ENCODE peak calls at places on chromosome 17, in nine cellular contexts. S is cardiac muscle cell, U is keratinocyte, X is thyroid gland, E is upper lobe of right lung, K is AG10803, Y is GM06990, M is IMR-90, H is choroid plexus epithelial cell. B is an unnamed sample.

GRCh38 chr17:43952724-43953666 is 745 bp downstream of the PYY start:
- DNase-seq in X (no peak), U (no peak), M (no peak), K (no peak), Y (no peak), S (peak; percentile 57), E (no peak), H (peak; percentile 39), B (no peak)

GRCh38 chr17:81039096-81039495 is 4.1 kb downstream of the BAIAP2 start:
- DNase-seq in S (no peak), H (no peak), K (no peak), U (no peak), Y (no peak), E (no peak), M (no peak), X (no peak), B (no peak)

GRCh38 chr17:38333635-38334295 is 10.0 kb downstream of the GPR179 start:
- DNase-seq in M (no peak), H (peak; percentile 35), Y (no peak), E (no peak), S (peak; percentile 75), K (no peak), X (no peak), U (no peak), B (no peak)

GRCh38 chr17:21296097-21297025 is 11.8 kb downstream of the MAP2K3 start:
- DNase-seq in X (no peak), S (no peak), K (peak; percentile 40), E (peak; percentile 64), U (no peak), M (peak; percentile 40), Y (no peak), H (no peak), B (no peak)

GRCh38 chr17:32007463-32008298 is 498 bp downstream of the LRRC37B start:
- DNase-seq in U (no peak), X (peak; percentile 29), Y (peak; percentile 49), K (no peak), H (peak; percentile 28), M (peak; percentile 19), E (peak; percentile 60), S (peak; percentile 60), B (peak; percentile 19)

GRCh38 chr17:33322063-33322462 is 29.0 kb upstream of the ASIC2 start:
- DNase-seq in E (no peak), X (no peak), H (no peak), Y (no peak), K (peak; percentile 13), M (no peak), U (no peak), S (no peak), B (no peak)

GRCh38 chr17:59972778-59973177 is 8.2 kb upstream of the RNFT1 start:
- DNase-seq in S (no peak), X (no peak), K (peak; percentile 22), H (peak; percentile 65), M (peak; percentile 9), Y (no peak), E (no peak), U (no peak), B (peak; percentile 4)

GRCh38 chr17:82866521-82867214 is 26.8 kb upstream of the ZNF750 start:
- DNase-seq in M (peak; percentile 94), H (peak; percentile 87), U (no peak), X (no peak), E (no peak), Y (no peak), K (peak; percentile 81), S (no peak), B (peak; percentile 86)

GRCh38 chr17:50071692-50072091 is 15.8 kb downstream of the ITGA3 start:
- DNase-seq in Y (no peak), U (no peak), H (no peak), S (no peak), M (no peak), X (no peak), K (no peak), E (no peak), B (no peak)

GRCh38 chr17:17765921-17766320 is 70.9 kb downstream of the SREBF1 start:
- DNase-seq in S (no peak), U (no peak), E (no peak), X (no peak), K (no peak), H (no peak), M (no peak), Y (no peak), B (no peak)

GRCh38 chr17:50056961-50057330 is 1.0 kb downstream of the ITGA3 start:
- DNase-seq in E (no peak), M (peak; percentile 64), U (no peak), K (peak; percentile 55), S (peak; percentile 35), H (peak; percentile 55), X (peak; percentile 45), Y (no peak), B (peak; percentile 59)

GRCh38 chr17:44170499-44171201 is at the start of gene ASB16:
- DNase-seq in Y (no peak), M (peak; percentile 55), E (no peak), X (peak; percentile 74), H (peak; percentile 67), K (peak; percentile 25), U (no peak), S (peak; percentile 87), B (peak; percentile 6)

GRCh38 chr17:66834919-66835454 is at the start of gene CACNG5:
- DNase-seq in U (no peak), H (no peak), M (no peak), X (peak; percentile 18), Y (no peak), K (no peak), E (peak; percentile 57), S (peak; percentile 59), B (no peak)

GRCh38 chr17:31488264-31488981 is 96.9 kb downstream of the RAB11FIP4 start:
- DNase-seq in U (no peak), H (no peak), K (no peak), M (no peak), Y (no peak), S (no peak), X (peak; percentile 68), E (peak; percentile 83), B (no peak)

GRCh38 chr17:63695889-63696288 is 4.0 kb downstream of the LIMD2 start:
- DNase-seq in E (no peak), M (no peak), U (no peak), S (no peak), K (no peak), Y (no peak), H (no peak), X (no peak), B (no peak)

GRCh38 chr17:37261286-37261685 is 114.5 kb upstream of the C17orf78 start:
- DNase-seq in E (no peak), S (no peak), H (peak; percentile 54), M (peak; percentile 27), X (no peak), Y (no peak), U (no peak), K (peak; percentile 72), B (peak; percentile 55)

GRCh38 chr17:36611345-36612072 is 10.1 kb downstream of the MRM1 start:
- DNase-seq in H (peak; percentile 90), U (no peak), Y (no peak), E (no peak), X (no peak), K (peak; percentile 61), M (peak; percentile 85), S (no peak), B (peak; percentile 78)

GRCh38 chr17:77770331-77771105 is 188.0 kb upstream of the TNRC6C start:
- DNase-seq in U (no peak), M (peak; percentile 79), E (no peak), S (no peak), H (peak; percentile 63), K (peak; percentile 65), Y (no peak), X (no peak), B (peak; percentile 69)

DNA sequence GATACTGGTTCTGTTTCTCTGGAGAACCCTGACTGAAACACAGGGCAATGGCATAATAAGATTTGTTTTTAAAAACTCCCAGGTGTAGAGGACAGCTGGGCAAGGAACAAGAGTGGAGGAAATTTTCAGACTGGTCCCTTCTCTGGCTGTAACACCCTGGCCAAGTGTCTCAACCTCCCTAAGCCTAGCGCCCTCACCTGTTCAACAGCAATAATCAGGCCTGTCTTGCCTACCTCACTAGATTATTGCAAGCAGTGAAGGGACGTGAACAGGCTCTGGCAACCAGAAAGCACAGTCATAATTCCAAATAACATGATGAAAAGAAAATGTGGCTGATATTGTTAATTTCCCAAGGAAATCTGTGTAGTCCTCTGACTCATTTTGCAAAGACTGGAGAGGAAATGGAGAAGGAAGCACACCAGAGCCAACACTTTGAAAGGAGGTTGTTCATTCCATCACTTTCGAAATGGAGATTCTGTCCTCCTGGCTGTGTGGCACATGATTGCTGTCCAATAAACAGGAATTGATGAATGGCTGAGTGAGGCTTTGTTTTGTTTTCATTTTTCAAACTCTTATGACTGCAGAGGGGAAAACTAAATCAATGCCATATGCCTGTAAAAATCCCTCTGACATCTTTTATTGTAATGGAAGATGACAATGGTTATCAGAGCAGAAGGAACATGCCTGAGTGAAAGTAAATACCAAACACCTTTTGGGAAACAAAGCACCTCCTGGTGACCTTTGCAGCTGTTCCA is 87.4 kb upstream of the HLF start:
- DNase-seq in Y (no peak), E (no peak), U (no peak), K (peak; percentile 45), S (peak; percentile 5), X (peak; percentile 18), H (peak; percentile 21), M (no peak), B (no peak)
- TF ChIP-seq CTCF in Y (peak; percentile 38), E (no peak), U (peak; percentile 55), K (peak; percentile 8), S (peak; percentile 9), X (no peak), H (peak; percentile 21), M (no peak), B (no peak)

GRCh38 chr17:68195667-68196393 is 52.0 kb upstream of the AMZ2 start:
- DNase-seq in E (no peak), K (no peak), M (no peak), H (no peak), X (peak; percentile 45), S (peak; percentile 48), U (no peak), Y (no peak), B (no peak)
- H3K4me3 ChIP-seq in E (peak overlapping the region; percentile 37), K (no peak overlapping the region), M (no peak overlapping the region), H (no peak overlapping the region), X (no peak overlapping the region), S (peak overlapping the region; percentile 34), U (no peak overlapping the region), Y (peak overlapping the region; percentile 25), B (no peak overlapping the region)

GRCh38 chr17:57605734-57606105 is 139.4 kb downstream of the CCDC182 start:
- DNase-seq in U (no peak), K (no peak), X (no peak), E (peak; percentile 37), Y (no peak), H (no peak), S (peak; percentile 8), M (no peak), B (no peak)
- TF ChIP-seq CTCF in U (no peak), K (no peak), X (no peak), E (no peak), Y (no peak), H (no peak), S (no peak), M (no peak), B (no peak)

DNA sequence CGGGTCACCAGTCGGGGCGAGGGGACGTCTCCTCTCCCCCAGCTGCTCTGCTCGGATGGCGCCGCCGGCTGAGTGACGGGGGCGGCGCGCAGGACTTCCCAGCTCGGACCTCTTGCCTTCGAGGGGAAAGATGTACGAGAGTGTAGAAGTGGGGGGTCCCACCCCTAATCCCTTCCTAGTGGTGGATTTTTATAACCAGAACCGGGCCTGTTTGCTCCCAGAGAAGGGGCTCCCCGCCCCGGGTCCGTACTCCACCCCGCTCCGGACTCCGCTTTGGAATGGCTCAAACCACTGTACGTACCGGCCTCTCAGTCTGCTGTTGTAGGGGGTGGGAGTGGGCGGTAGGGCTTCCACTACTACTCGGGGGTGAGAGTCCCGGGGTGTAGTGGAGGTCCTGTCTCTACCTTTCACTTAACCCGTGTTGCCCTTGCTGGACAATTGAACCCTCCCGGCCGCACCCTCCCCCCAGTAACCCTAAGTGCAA is 21.9 kb downstream of the GJD3 start:
- DNase-seq in U (no peak), X (no peak), K (no peak), Y (no peak), E (peak; percentile 68), H (no peak), M (no peak), S (no peak), B (no peak)
- H3K4me3 ChIP-seq in U (peak overlapping the region; percentile 70), X (peak overlapping the region; percentile 76), K (peak overlapping the region; percentile 82), Y (no peak overlapping the region), E (peak overlapping the region; percentile 64), H (peak overlapping the region; percentile 78), M (peak overlapping the region; percentile 82), S (peak overlapping the region; percentile 60), B (peak overlapping the region; percentile 78)

B was measured in astrocyte of the spinal cord.